ENCODE peak calls at places on chromosomes 3 and 15, in six cellular contexts. Z is AG10803; D is aorta; G is SK-MEL-5; X is stimulated activated CD4-positive, alpha-beta T cell treated with anti-CD3 and anti-CD28 coated beads, TNF-alpha, amount 100 ng/mL, for 4 hours; Y is AG09319. B is an unnamed sample.

GRCh38 chr15:71443538-71443937 is 328.3 kb downstream of the THSD4 start:
- DNase-seq in Z (peak; percentile 44), D (peak; percentile 87), G (peak; percentile 62), X (no peak), Y (peak; percentile 16), B (no peak)

GRCh38 chr3:10473581-10474438 is 31.6 kb downstream of the ATP2B2 start:
- DNase-seq in Z (no peak), D (no peak), G (no peak), X (no peak), Y (no peak), B (no peak)

GRCh38 chr3:49689046-49689886 is at the start of the genes MST1 and RNF123:
- DNase-seq in Z (peak; percentile 87), D (peak; percentile 98), G (peak; percentile 88), X (peak; percentile 85), Y (peak; percentile 73), B (peak; percentile 43)

GRCh38 chr3:151926956-151927355 is 53.5 kb downstream of the SUCNR1 start:
- DNase-seq in Z (peak; percentile 76), D (no peak), G (no peak), X (no peak), Y (no peak), B (peak; percentile 72)

GRCh38 chr3:13013994-13014754 is 59.1 kb downstream of the IQSEC1 start:
- DNase-seq in Z (no peak), D (peak; percentile 58), G (no peak), X (no peak), Y (no peak), B (no peak)

GRCh38 chr3:128180913-128181312 is 27.6 kb downstream of the EEFSEC start:
- DNase-seq in Z (no peak), D (no peak), G (no peak), X (no peak), Y (no peak), B (no peak)

GRCh38 chr15:99324082-99324620 is 72.9 kb downstream of the LRRC28 start:
- DNase-seq in Z (peak; percentile 76), D (no peak), G (peak; percentile 45), X (no peak), Y (peak; percentile 52), B (peak; percentile 58)

GRCh38 chr3:3799173-3800075 is at the start of gene LRRN1:
- DNase-seq in Z (no peak), D (peak; percentile 86), G (no peak), X (no peak), Y (no peak), B (no peak)

GRCh38 chr3:129061888-129062834 is 1.6 kb downstream of the GP9 start:
- DNase-seq in Z (no peak), D (peak; percentile 62), G (no peak), X (no peak), Y (no peak), B (no peak)

GRCh38 chr3:107524214-107525100 is 1.7 kb downstream of the BBX start:
- DNase-seq in Z (peak; percentile 38), D (peak; percentile 83), G (peak; percentile 67), X (peak; percentile 19), Y (no peak), B (no peak)

GRCh38 chr3:61777483-61777882 is 216.1 kb downstream of the PTPRG start:
- DNase-seq in Z (no peak), D (no peak), G (peak; percentile 44), X (no peak), Y (no peak), B (no peak)

GRCh38 chr3:127784283-127784682 is 38.0 kb downstream of the MGLL start:
- DNase-seq in Z (no peak), D (peak; percentile 69), G (no peak), X (no peak), Y (no peak), B (no peak)

GRCh38 chr15:33852094-33852493 is 116.2 kb upstream of the CHRM5 start:
- DNase-seq in Z (peak; percentile 43), D (no peak), G (no peak), X (no peak), Y (no peak), B (no peak)

GRCh38 chr3:76039431-76039830 is 254.1 kb upstream of the ZNF717 start:
- DNase-seq in Z (no peak), D (no peak), G (no peak), X (no peak), Y (no peak), B (no peak)

GRCh38 chr3:31502803-31503221 is 29.9 kb upstream of the STT3B start:
- DNase-seq in Z (no peak), D (no peak), G (no peak), X (no peak), Y (no peak), B (no peak)

GRCh38 chr3:113423699-113424098 is 17.6 kb downstream of the CFAP44 start:
- DNase-seq in Z (no peak), D (no peak), G (no peak), X (no peak), Y (no peak), B (no peak)

GRCh38 chr15:27797765-27798164 is 301.4 kb downstream of the OCA2 start:
- DNase-seq in Z (no peak), D (no peak), G (no peak), X (no peak), Y (no peak), B (no peak)

GRCh38 chr15:101014276-101014675 is 95.1 kb downstream of the LRRK1 start:
- DNase-seq in Z (no peak), D (no peak), G (no peak), X (no peak), Y (no peak), B (no peak)

GRCh38 chr15:101038327-101039003 is 119.3 kb downstream of the LRRK1 start:
- DNase-seq in Z (no peak), D (no peak), G (no peak), X (no peak), Y (no peak), B (no peak)

GRCh38 chr15:85743392-85744045 is 51.2 kb downstream of the KLHL25 start:
- DNase-seq in Z (no peak), D (no peak), G (no peak), X (no peak), Y (no peak), B (no peak)

GRCh38 chr15:74200871-74201419 is 1.6 kb downstream of the STRA6 start:
- DNase-seq in Z (no peak), D (no peak), G (no peak), X (no peak), Y (peak; percentile 60), B (no peak)

GRCh38 chr3:12897537-12898289 is 56.3 kb upstream of the RPL32 start:
- DNase-seq in Z (no peak), D (no peak), G (no peak), X (no peak), Y (no peak), B (no peak)

GRCh38 chr3:184908859-184909258 is 96.9 kb downstream of the VPS8 start:
- DNase-seq in Z (no peak), D (no peak), G (peak; percentile 49), X (no peak), Y (no peak), B (no peak)

GRCh38 chr3:39644176-39644575 is 165.2 kb upstream of the MYRIP start:
- DNase-seq in Z (peak; percentile 92), D (no peak), G (no peak), X (no peak), Y (peak; percentile 52), B (peak; percentile 60)

GRCh38 chr3:160968731-160969130 is 136.4 kb downstream of the B3GALNT1 start:
- DNase-seq in Z (peak; percentile 28), D (no peak), G (no peak), X (no peak), Y (no peak), B (no peak)

GRCh38 chr3:194069421-194070219 is 66.3 kb upstream of the HES1 start:
- DNase-seq in Z (peak; percentile 83), D (no peak), G (peak; percentile 55), X (no peak), Y (no peak), B (peak; percentile 49)

GRCh38 chr3:32460031-32460749 is 42.5 kb downstream of the CMTM6 start:
- DNase-seq in Z (no peak), D (no peak), G (no peak), X (peak; percentile 37), Y (no peak), B (no peak)

GRCh38 chr3:23166804-23167203 is 36.3 kb upstream of the UBE2E2 start:
- DNase-seq in Z (no peak), D (no peak), G (no peak), X (no peak), Y (no peak), B (no peak)

GRCh38 chr15:33963831-33964664 is 4.2 kb upstream of the CHRM5 start:
- DNase-seq in Z (peak; percentile 47), D (no peak), G (peak; percentile 79), X (no peak), Y (peak; percentile 2), B (no peak)

GRCh38 chr15:98801234-98801561 is 152.9 kb downstream of the IGF1R start:
- DNase-seq in Z (no peak), D (no peak), G (peak; percentile 74), X (no peak), Y (no peak), B (no peak)

GRCh38 chr3:79937567-79937966 is 169.8 kb upstream of the ROBO1 start:
- DNase-seq in Z (no peak), D (no peak), G (no peak), X (no peak), Y (no peak), B (no peak)

B was measured in AG09309.